ENCODE peak calls at places on chromosomes 11 and 22, in eight cellular contexts. H is IMR-90, C is mesendoderm, R is heart left ventricle, Y is GM23248, B is mammary epithelial cell, G is neuronal stem cell, K is uterus. I is an unnamed sample. For H3K27me3, the result is how much of the 10 kb centered on the place peaks cover.

GRCh38 chr11:111001986-111002616 is 243.4 kb upstream of the POU2AF2 start:
- DNase-seq in H (peak), G (no peak), C (no peak), Y (peak), B (peak), R (no peak), K (no peak), I (no peak)

GRCh38 chr11:60332923-60333322 is 5.9 kb downstream of the MS4A6E start:
- DNase-seq in G (no peak), R (no peak), C (no peak), Y (no peak), K (no peak), H (no peak), B (no peak), I (no peak)

GRCh38 chr22:35352214-35353111 is 28.4 kb upstream of the HMOX1 start:
- DNase-seq in G (no peak), R (peak), H (no peak), K (peak), Y (peak), C (peak), B (no peak), I (peak)

GRCh38 chr11:133930767-133931448 is 25.9 kb downstream of the IGSF9B start:
- DNase-seq in B (no peak), Y (peak), R (no peak), K (no peak), C (no peak), H (no peak), G (no peak), I (no peak)

GRCh38 chr11:83816572-83817187 is 530.5 kb upstream of the CCDC90B start:
- DNase-seq in G (peak), R (no peak), B (no peak), K (no peak), Y (peak), H (peak), C (no peak), I (no peak)

GRCh38 chr11:68399916-68400315 is 60.6 kb upstream of the PPP6R3 start:
- DNase-seq in G (no peak), Y (no peak), H (no peak), K (no peak), B (no peak), C (no peak), R (no peak), I (no peak)

GRCh38 chr11:15412054-15412453 is 297.3 kb downstream of the INSC start:
- DNase-seq in G (no peak), C (no peak), B (peak), R (no peak), H (no peak), K (no peak), Y (no peak), I (no peak)

GRCh38 chr11:1238767-1239595 is 16.1 kb downstream of the MUC5B start:
- DNase-seq in Y (no peak), H (no peak), C (peak), R (no peak), K (no peak), B (no peak), G (no peak), I (no peak)

GRCh38 chr11:57499413-57499982 is 16.0 kb downstream of the SLC43A1 start:
- DNase-seq in H (peak), B (peak), K (peak), R (peak), C (peak), Y (peak), G (peak), I (peak)

GRCh38 chr22:25682071-25682470 is 59.9 kb upstream of the MYO18B start:
- DNase-seq in C (no peak), R (no peak), B (no peak), H (no peak), K (no peak), Y (no peak), G (no peak), I (no peak)

GRCh38 chr11:134224710-134225662 is 515 bp downstream of the VPS26B start:
- DNase-seq in K (peak), Y (peak), R (peak), B (peak), G (peak), H (peak), C (peak), I (peak)

GRCh38 chr11:27391336-27392015 is 28.5 kb upstream of the CCDC34 start:
- DNase-seq in C (no peak), H (no peak), G (peak), Y (peak), B (peak), R (no peak), K (no peak), I (no peak)

GRCh38 chr11:129723146-129723963 is 92.3 kb upstream of the TMEM45B start:
- DNase-seq in G (no peak), Y (no peak), H (no peak), C (no peak), K (no peak), R (no peak), B (no peak), I (no peak)

GRCh38 chr22:29824677-29825076 is 13.4 kb downstream of the ASCC2 start:
- DNase-seq in C (no peak), R (no peak), Y (no peak), K (no peak), H (no peak), B (no peak), G (no peak), I (no peak)

GRCh38 chr11:72712168-72712721 is 38.0 kb upstream of the PDE2A start:
- DNase-seq in R (peak), H (no peak), Y (no peak), C (no peak), K (peak), B (no peak), G (no peak), I (peak)

GRCh38 chr22:24506802-24507438 is 11.8 kb downstream of the UPB1 start:
- DNase-seq in G (no peak), K (no peak), H (peak), C (no peak), B (no peak), R (peak), Y (peak), I (no peak)

GRCh38 chr11:114142646-114143045 is 83.1 kb downstream of the ZBTB16 start:
- DNase-seq in Y (no peak), G (no peak), B (no peak), K (no peak), H (no peak), C (no peak), R (no peak), I (no peak)

GRCh38 chr11:126415669-126416420 is 60.4 kb downstream of the ST3GAL4 start:
- DNase-seq in K (peak), R (peak), H (no peak), Y (no peak), C (no peak), G (no peak), B (no peak), I (peak)

GRCh38 chr22:32411388-32411787 is 659 bp downstream of the RTCB start:
- DNase-seq in B (peak), Y (peak), G (no peak), C (peak), R (no peak), K (no peak), H (peak), I (no peak)

GRCh38 chr22:22614065-22614464 is 30.3 kb upstream of the GGTLC2 start:
- DNase-seq in C (no peak), B (no peak), G (no peak), K (no peak), R (no peak), Y (no peak), H (no peak), I (no peak)

GRCh38 chr11:128354476-128354875 is 232.9 kb downstream of the ETS1 start:
- DNase-seq in Y (peak), G (no peak), K (no peak), R (no peak), H (peak), B (peak), C (no peak), I (no peak)

GRCh38 chr22:21837184-21837979 is 30.1 kb downstream of the MAPK1 start:
- DNase-seq in B (peak), C (peak), K (no peak), Y (peak), G (peak), H (peak), R (no peak), I (no peak)

GRCh38 chr22:26763633-26764295 is 106.4 kb downstream of the MIAT start:
- DNase-seq in Y (peak), H (peak), B (peak), R (no peak), G (no peak), C (no peak), K (peak), I (no peak)

GRCh38 chr11:17766590-17766989 is 32.0 kb downstream of the KCNC1 start:
- DNase-seq in G (no peak), R (no peak), H (no peak), B (no peak), Y (no peak), C (no peak), K (no peak), I (no peak)

GRCh38 chr22:25970348-25970995 is 198.8 kb upstream of the SEZ6L start:
- DNase-seq in G (peak), Y (no peak), R (no peak), H (no peak), B (no peak), K (no peak), C (peak), I (peak)

GRCh38 chr11:59962103-59962474 is 1.7 kb upstream of the OOSP4A start:
- DNase-seq in B (no peak), H (no peak), G (no peak), K (no peak), R (no peak), C (no peak), Y (no peak), I (no peak)

GRCh38 chr11:46260161-46260560 is 17.3 kb upstream of the CREB3L1 start:
- DNase-seq in Y (no peak), K (no peak), B (no peak), H (no peak), G (no peak), C (no peak), R (no peak), I (no peak)

GRCh38 chr11:2382129-2382517 is 5.0 kb downstream of the CD81 start:
- DNase-seq in R (peak), B (no peak), G (no peak), Y (no peak), K (peak), C (no peak), H (no peak), I (no peak)

GRCh38 chr22:43862882-43863202 is 529 bp upstream of the SULT4A1 start:
- DNase-seq in C (no peak), K (no peak), B (no peak), Y (no peak), R (no peak), G (no peak), H (no peak), I (no peak)

GRCh38 chr22:43860831-43861230 is 1.5 kb downstream of the SULT4A1 start:
- DNase-seq in H (no peak), G (no peak), K (no peak), C (peak), R (peak), Y (no peak), B (no peak), I (no peak)

GRCh38 chr22:43861529-43861928 is 784 bp downstream of the SULT4A1 start:
- DNase-seq in R (no peak), Y (peak), G (no peak), B (no peak), K (no peak), C (peak), H (peak), I (no peak)

GRCh38 chr22:43860126-43860525 is 2.2 kb downstream of the SULT4A1 start:
- DNase-seq in B (no peak), G (no peak), C (no peak), H (no peak), R (no peak), K (no peak), Y (no peak), I (no peak)

DNA sequence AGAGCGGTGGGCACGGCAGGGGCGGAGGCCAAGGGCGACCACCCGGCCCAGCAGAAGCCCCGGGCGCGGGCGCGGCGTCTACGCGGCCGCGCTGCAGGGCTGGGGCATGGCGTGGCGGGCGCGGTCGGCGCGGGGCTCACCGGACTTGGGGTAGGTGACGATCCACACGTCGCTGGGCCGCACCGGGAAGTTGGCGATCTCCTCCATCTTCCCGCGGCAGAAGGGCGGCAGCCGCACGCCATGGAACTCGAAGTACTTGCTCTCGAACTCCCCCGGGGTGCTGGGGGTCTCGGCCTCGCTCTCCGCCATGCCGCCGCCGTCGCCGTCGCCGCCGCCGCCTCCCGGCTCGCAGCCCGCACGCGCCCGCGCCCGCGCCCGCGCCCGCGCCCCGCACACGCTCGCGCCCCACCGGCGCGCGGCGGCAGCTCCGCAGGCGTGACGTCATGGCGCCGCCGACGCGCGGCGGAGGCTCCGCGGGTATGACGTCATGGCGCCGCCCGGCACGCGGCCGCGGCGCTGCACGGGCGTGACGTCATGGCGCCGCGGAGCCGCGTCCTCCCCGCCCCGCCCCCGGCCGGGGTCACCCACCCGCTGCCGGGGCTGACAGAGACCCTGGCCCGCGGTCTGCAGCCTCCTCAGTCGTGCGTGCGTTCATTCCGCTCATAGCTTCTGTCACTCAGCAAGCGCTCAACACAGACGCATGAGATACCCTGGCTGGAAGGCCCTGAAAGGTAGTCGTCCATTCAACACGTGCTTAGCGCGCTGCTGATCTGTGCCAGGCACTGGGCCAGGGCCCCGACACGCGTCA is at the start of gene SULT4A1:
- DNase-seq in K (no peak), R (no peak), H (peak), G (peak), B (peak), C (peak), Y (peak), I (no peak)
- H3K27me3 ChIP-seq in K (under half), R (under half), H (under half), G (under half), B (under half), C (under half), Y (under half), I (half or more)

DNA sequence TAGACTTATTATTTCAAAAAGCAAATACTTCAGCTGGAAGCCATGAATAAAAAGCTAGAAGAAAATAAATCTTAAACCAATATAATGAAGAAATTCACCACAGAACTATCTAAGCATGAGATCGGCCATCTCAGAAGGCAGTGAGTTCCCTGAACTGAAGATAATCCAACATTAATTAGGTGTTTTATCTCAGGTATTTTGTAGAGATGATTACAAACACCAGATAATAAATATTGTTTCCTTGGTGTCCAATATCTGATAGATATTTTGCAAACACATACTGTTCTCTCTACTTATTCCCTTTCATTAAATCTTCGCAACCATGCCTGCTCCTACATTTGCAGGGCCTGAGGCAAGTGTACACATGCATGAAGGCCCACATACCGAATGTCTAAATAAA is 26.0 kb upstream of the FAM181B start:
- DNase-seq in Y (no peak), K (no peak), H (no peak), B (no peak), G (no peak), C (no peak), R (no peak), I (no peak)
- H3K27me3 ChIP-seq in Y (under half), K (under half), H (under half), B (under half), G (under half), C (under half), R (under half), I (under half)

DNA sequence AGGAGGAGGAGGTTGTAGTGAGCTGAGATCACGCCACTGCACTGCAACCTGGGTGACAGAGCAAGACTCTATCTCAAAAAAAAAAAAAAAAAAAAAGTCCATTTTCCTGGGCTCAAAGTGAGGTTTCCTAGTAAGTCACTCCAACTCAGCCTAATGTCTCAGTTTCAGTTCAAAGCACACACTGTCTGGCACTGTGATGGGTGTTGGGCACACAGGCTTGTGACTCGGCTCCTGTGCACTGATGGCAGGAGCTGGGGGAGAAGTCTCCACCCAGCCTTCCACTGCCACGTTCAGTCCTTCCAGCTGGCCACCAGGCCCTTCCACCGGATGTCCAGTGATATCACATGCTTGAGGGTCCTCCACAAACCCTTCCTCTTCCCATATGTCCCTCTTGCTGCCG is 186.0 kb downstream of the CEP164 start:
- DNase-seq in B (no peak), K (no peak), R (no peak), Y (no peak), H (no peak), G (no peak), C (no peak), I (no peak)
- H3K27me3 ChIP-seq in B (under half), K (under half), R (under half), Y (under half), H (under half), G (under half), C (under half), I (under half)

DNA sequence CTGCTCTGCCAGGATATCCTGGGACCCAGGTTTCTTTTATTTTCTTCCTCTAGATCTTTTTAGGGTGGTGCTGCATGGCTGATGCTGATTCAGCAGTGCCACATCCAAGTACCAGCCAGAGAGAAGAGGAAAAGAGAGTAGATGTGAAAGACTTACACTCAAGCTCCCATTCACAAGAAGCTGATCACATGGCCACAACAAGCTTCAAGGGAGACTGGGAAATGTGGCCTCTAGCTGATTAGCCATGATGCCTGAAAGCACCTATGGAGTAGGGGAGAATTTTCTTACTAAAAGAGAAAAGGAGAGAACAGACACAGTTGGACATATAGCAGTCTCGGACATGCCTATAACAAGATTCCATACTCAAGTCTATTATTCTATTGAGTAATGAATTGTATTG is 34.4 kb upstream of the FJX1 start:
- DNase-seq in Y (peak), K (no peak), H (no peak), C (no peak), B (peak), G (no peak), R (no peak), I (no peak)
- H3K27me3 ChIP-seq in Y (under half), K (under half), H (under half), C (under half), B (under half), G (under half), R (under half), I (half or more)